ENCODE peak calls at places on chromosomes 3 and 15, in seven cellular contexts. B, X, O, H, A, E and K are unnamed samples.

GRCh38 chr15:69484837-69485236 is 32.2 kb downstream of the RPLP1 start:
- DNase-seq in B (no peak), X (no peak), O (no peak), H (no peak), A (no peak), E (no peak), K (no peak)

GRCh38 chr3:8869613-8870012 is 93.7 kb downstream of the RAD18 start:
- DNase-seq in B (no peak), X (no peak), O (peak; percentile 100), H (no peak), A (no peak), E (no peak), K (no peak)

GRCh38 chr3:54859204-54859603 is 68.7 kb downstream of the LRTM1 start:
- DNase-seq in B (no peak), X (no peak), O (peak; percentile 50), H (no peak), A (no peak), E (no peak), K (no peak)

GRCh38 chr3:156604642-156605144 is 49.8 kb upstream of the SSR3 start:
- DNase-seq in B (no peak), X (no peak), O (peak; percentile 49), H (no peak), A (no peak), E (no peak), K (no peak)

GRCh38 chr3:51279448-51279847 is 105.6 kb upstream of the MANF start:
- DNase-seq in B (no peak), X (no peak), O (no peak), H (no peak), A (no peak), E (no peak), K (no peak)

GRCh38 chr3:94028093-94028837 is at the start of gene STX19:
- DNase-seq in B (no peak), X (peak; percentile 86), O (no peak), H (no peak), A (no peak), E (no peak), K (no peak)

GRCh38 chr15:90407871-90408317 is 19.9 kb downstream of the IQGAP1 start:
- DNase-seq in B (no peak), X (no peak), O (no peak), H (peak; percentile 37), A (no peak), E (no peak), K (no peak)

GRCh38 chr3:113623324-113623723 is 73.1 kb downstream of the USF3 start:
- DNase-seq in B (peak; percentile 20), X (no peak), O (no peak), H (no peak), A (no peak), E (no peak), K (no peak)

GRCh38 chr15:43237842-43238470 is 17.1 kb upstream of the EPB42 start:
- DNase-seq in B (peak; percentile 18), X (no peak), O (no peak), H (no peak), A (no peak), E (no peak), K (no peak)

GRCh38 chr15:80929689-80930088 is 59.9 kb downstream of the MESD start:
- DNase-seq in B (no peak), X (no peak), O (peak; percentile 75), H (no peak), A (no peak), E (no peak), K (no peak)